ENCODE peak calls at places on chromosomes 1 and 21, in five cellular contexts. I is keratinocyte, X is MM.1S, K is K562, B is Karpas-422. C is an unnamed sample.

GRCh38 chr1:183327429-183328290 is 90.5 kb downstream of the NMNAT2 start:
- DNase-seq in I (no peak), X (no peak), K (no peak), B (no peak), C (peak)

GRCh38 chr1:204463125-204464060 is 31.2 kb downstream of the PIK3C2B start:
- DNase-seq in I (no peak), X (no peak), K (no peak), B (no peak), C (peak)

GRCh38 chr1:26772687-26773086 is 15.1 kb upstream of the PIGV start:
- DNase-seq in I (peak), X (no peak), K (no peak), B (no peak), C (peak)

GRCh38 chr1:14350197-14350596 is 248.3 kb upstream of the KAZN start:
- DNase-seq in I (no peak), X (no peak), K (no peak), B (no peak), C (no peak)

GRCh38 chr21:35593000-35593502 is 467.3 kb downstream of the SETD4 start:
- DNase-seq in I (no peak), X (no peak), K (no peak), B (no peak), C (peak)

GRCh38 chr1:164578474-164579200 is 19.7 kb downstream of the PBX1 start:
- DNase-seq in I (no peak), X (peak), K (no peak), B (no peak), C (no peak)

GRCh38 chr1:30684881-30685795 is 38.2 kb downstream of the MATN1 start:
- DNase-seq in I (no peak), X (no peak), K (peak), B (no peak), C (no peak)

GRCh38 chr1:92483442-92484170 is 3.1 kb downstream of the GFI1 start:
- DNase-seq in I (no peak), X (peak), K (no peak), B (peak), C (peak)

GRCh38 chr1:208258277-208258676 is 14.1 kb upstream of the PLXNA2 start:
- DNase-seq in I (no peak), X (peak), K (no peak), B (no peak), C (no peak)

GRCh38 chr1:57265105-57265504 is 158.8 kb downstream of the DAB1 start:
- DNase-seq in I (no peak), X (no peak), K (no peak), B (no peak), C (no peak)

GRCh38 chr1:115189814-115190541 is 100.7 kb upstream of the TSPAN2 start:
- DNase-seq in I (no peak), X (no peak), K (no peak), B (no peak), C (peak)

GRCh38 chr21:39037807-39038405 is 145.3 kb downstream of the PSMG1 start:
- DNase-seq in I (no peak), X (no peak), K (peak), B (peak), C (no peak)

GRCh38 chr1:110615548-110616130 is 9.5 kb upstream of the KCNA2 start:
- DNase-seq in I (peak), X (peak), K (peak), B (peak), C (peak)

GRCh38 chr21:15367061-15367626 is 302.3 kb upstream of the NRIP1 start:
- DNase-seq in I (no peak), X (no peak), K (no peak), B (no peak), C (peak)

GRCh38 chr21:44010429-44010828 is 1.7 kb upstream of the TRAPPC10 start:
- DNase-seq in I (no peak), X (no peak), K (peak), B (no peak), C (no peak)
- H2AFZ ChIP-seq in I (no peak), X (no peak), K (no peak), B (no peak), C (no peak)

DNA sequence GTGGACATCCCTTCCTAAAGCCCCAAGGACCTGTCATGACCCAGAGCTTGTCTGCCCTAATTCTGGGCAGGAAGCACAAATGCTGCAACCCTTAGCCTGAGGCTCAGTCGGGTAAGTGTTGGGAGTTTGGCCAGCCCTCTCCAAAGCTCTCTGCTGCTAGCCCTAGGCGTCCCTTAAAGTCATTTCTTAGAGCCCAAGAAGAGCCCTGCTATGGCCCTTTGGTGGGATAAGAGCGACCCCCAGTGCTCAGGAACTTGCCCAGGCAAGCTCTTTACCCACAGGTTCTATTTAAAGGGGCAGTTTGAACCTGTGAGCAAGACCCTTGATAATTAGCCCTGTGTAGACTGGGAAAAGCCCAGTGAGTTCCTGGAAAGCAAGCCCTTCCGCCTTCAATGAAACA is 356.8 kb downstream of the RRAGC start:
- DNase-seq in I (no peak), X (no peak), K (no peak), B (peak), C (peak)
- H3K27ac ChIP-seq in I (no peak), X (no peak), K (no peak), B (no peak), C (no peak)

GRCh38 chr1:77672374-77672773 is 10.1 kb downstream of the ZZZ3 start:
- DNase-seq in I (no peak), X (no peak), K (no peak), B (peak), C (no peak)
- H3K4me3 ChIP-seq in I (no peak), X (peak), K (no peak), B (peak), C (peak)

DNA sequence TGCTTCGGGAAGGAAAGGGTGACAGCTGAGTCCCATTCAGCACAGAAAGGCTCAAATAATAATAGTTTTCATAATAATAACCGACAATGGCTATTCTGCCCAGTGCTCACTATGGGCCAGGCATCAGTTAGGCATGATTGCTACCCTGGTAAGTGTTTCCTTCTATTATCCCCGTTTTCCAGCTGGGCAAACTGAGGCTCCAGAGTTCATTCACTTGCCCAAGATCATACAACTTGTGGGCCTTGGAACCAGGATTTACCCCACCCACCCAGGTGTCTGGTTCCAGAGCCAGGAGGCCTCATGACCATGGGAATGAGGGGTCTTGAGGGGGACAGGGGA is 492 bp downstream of the PLOD1 start:
- DNase-seq in I (no peak), X (no peak), K (no peak), B (no peak), C (no peak)
- H2AFZ ChIP-seq in I (peak), X (peak), K (peak), B (peak), C (peak)

GRCh38 chr1:41382531-41383090 is 21.4 kb downstream of the FOXO6 start:
- DNase-seq in I (no peak), X (no peak), K (no peak), B (no peak), C (peak)

GRCh38 chr1:41380979-41381690 is 19.9 kb downstream of the FOXO6 start:
- DNase-seq in I (no peak), X (no peak), K (peak), B (peak), C (peak)

GRCh38 chr1:41383094-41383852 is 22.0 kb downstream of the FOXO6 start:
- DNase-seq in I (no peak), X (no peak), K (no peak), B (no peak), C (peak)

GRCh38 chr1:41380195-41380594 is 19.0 kb downstream of the FOXO6 start:
- DNase-seq in I (no peak), X (no peak), K (no peak), B (no peak), C (no peak)

DNA sequence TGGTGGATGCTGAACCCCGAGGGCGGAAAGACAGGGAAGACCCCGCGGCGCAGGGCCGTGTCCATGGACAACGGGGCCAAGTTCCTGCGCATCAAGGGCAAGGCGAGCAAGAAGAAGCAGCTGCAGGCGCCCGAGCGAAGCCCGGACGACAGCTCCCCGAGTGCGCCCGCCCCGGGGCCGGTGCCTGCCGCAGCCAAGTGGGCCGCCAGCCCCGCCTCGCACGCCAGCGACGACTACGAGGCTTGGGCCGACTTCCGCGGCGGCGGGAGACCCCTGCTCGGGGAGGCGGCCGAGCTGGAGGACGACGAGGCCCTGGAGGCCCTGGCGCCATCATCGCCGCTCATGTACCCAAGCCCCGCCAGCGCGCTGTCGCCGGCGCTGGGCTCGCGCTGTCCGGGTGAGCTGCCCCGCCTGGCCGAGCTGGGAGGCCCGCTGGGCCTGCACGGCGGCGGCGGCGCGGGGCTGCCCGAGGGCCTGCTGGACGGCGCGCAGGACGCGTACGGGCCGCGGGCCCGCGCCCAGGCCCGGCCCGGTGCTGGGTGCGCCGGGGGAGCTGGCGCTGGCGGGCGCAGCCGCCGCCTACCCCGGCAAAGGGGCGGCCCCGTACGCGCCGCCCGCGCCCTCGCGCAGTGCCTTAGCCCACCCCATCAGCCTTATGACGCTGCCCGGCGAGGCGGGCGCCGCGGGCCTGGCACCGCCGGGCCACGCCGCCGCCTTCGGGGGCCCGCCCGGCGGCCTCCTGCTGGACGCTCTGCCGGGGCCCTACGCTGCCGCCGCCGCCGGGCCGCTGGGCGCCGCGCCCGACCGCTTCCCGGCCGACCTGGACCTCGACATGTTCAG is 20.7 kb downstream of the FOXO6 start:
- DNase-seq in I (no peak), X (no peak), K (no peak), B (no peak), C (peak)
- H3K27ac ChIP-seq in I (no peak), X (no peak), K (no peak), B (no peak), C (no peak)

GRCh38 chr1:112849967-112850641 is 105.9 kb downstream of the SLC16A1 start:
- DNase-seq in I (no peak), X (no peak), K (no peak), B (no peak), C (peak)

GRCh38 chr1:112855152-112855836 is 100.7 kb downstream of the SLC16A1 start:
- DNase-seq in I (no peak), X (no peak), K (no peak), B (no peak), C (peak)

GRCh38 chr1:112852276-112852675 is 103.7 kb downstream of the SLC16A1 start:
- DNase-seq in I (no peak), X (no peak), K (no peak), B (no peak), C (no peak)

GRCh38 chr1:112852934-112853333 is 103.1 kb downstream of the SLC16A1 start:
- DNase-seq in I (no peak), X (no peak), K (no peak), B (no peak), C (no peak)

GRCh38 chr1:112849425-112849966 is 106.5 kb downstream of the SLC16A1 start:
- DNase-seq in I (no peak), X (no peak), K (no peak), B (no peak), C (peak)
- H3K4me3 ChIP-seq in I (peak), X (no peak), K (no peak), B (no peak), C (peak)

GRCh38 chr1:9143250-9143649 is 14.3 kb upstream of the GPR157 start:
- DNase-seq in I (no peak), X (no peak), K (no peak), B (no peak), C (peak)
- H2AFZ ChIP-seq in I (no peak), X (no peak), K (no peak), B (no peak), C (no peak)

DNA sequence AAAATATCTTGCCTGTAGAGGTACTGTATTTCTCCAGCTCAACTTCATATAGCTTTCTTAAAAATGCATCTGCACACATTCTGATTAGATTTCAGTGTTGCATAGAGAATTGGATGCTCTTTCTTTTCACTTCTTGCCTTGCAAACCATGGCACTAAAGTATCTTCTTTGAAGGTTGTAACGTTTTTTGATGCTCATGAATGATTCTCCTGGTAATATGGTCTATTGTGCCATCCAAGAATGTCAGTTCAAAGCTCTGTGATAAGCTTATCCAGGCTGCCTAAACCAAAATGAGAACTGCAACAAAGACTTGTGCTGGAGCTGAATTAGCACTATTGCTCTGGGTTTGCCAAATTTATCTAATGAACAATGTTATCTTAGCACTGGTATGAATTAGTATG is 1.9 kb downstream of the SGIP1 start:
- DNase-seq in I (no peak), X (no peak), K (no peak), B (no peak), C (no peak)
- H3K27ac ChIP-seq in I (no peak), X (no peak), K (no peak), B (no peak), C (no peak)

GRCh38 chr1:209758360-209758759 is 2.5 kb downstream of the TRAF3IP3 start:
- DNase-seq in I (no peak), X (no peak), K (no peak), B (no peak), C (no peak)
- H3K4me3 ChIP-seq in I (no peak), X (no peak), K (no peak), B (no peak), C (no peak)